ENCODE peak calls at places on chromosomes 6 and 20, in four cellular contexts. One of them, this sample, is unnamed.

GRCh38 chr6:3287308-3287707 is 28.6 kb downstream of the PSMG4 start:
- DNase-seq in HepG2: no peak
- DNase-seq in K562: no peak
- DNase-seq in GM12878: no peak
- DNase-seq in this sample: no peak

GRCh38 chr6:47743744-47744143 is 38.1 kb upstream of the OPN5 start:
- DNase-seq in HepG2: no peak
- DNase-seq in K562: no peak
- DNase-seq in GM12878: no peak
- DNase-seq in this sample: no peak

GRCh38 chr6:142297996-142298753 is 3.6 kb upstream of the ADGRG6 start:
- DNase-seq in HepG2: peak
- DNase-seq in K562: no peak
- DNase-seq in GM12878: no peak
- DNase-seq in this sample: no peak

GRCh38 chr6:106085984-106086832 is at the start of gene PRDM1:
- DNase-seq in HepG2: no peak
- DNase-seq in K562: peak
- DNase-seq in GM12878: peak
- DNase-seq in this sample: peak

GRCh38 chr20:47027042-47027441 is 132.4 kb downstream of the EYA2 start:
- DNase-seq in HepG2: no peak
- DNase-seq in K562: no peak
- DNase-seq in GM12878: no peak
- DNase-seq in this sample: no peak

GRCh38 chr6:33613146-33613793 is 7.9 kb upstream of the ITPR3 start:
- DNase-seq in HepG2: peak
- DNase-seq in K562: no peak
- DNase-seq in GM12878: no peak
- DNase-seq in this sample: no peak

GRCh38 chr6:98292812-98293211 is 541.6 kb upstream of the POU3F2 start:
- DNase-seq in HepG2: peak
- DNase-seq in K562: no peak
- DNase-seq in GM12878: no peak
- DNase-seq in this sample: no peak

GRCh38 chr20:54056762-54057639 is 13.4 kb downstream of the BCAS1 start:
- DNase-seq in HepG2: no peak
- DNase-seq in K562: no peak
- DNase-seq in GM12878: no peak
- DNase-seq in this sample: no peak

GRCh38 chr6:11413728-11414127 is 123.8 kb upstream of the TMEM170B start:
- DNase-seq in HepG2: no peak
- DNase-seq in K562: no peak
- DNase-seq in GM12878: no peak
- DNase-seq in this sample: no peak

GRCh38 chr20:53829706-53830521 is 236.3 kb upstream of the ZNF217 start:
- DNase-seq in HepG2: peak
- DNase-seq in K562: no peak
- DNase-seq in GM12878: no peak
- DNase-seq in this sample: no peak

GRCh38 chr6:8392569-8392968 is 42.8 kb downstream of the SLC35B3 start:
- DNase-seq in HepG2: no peak
- DNase-seq in K562: no peak
- DNase-seq in GM12878: no peak
- DNase-seq in this sample: peak

GRCh38 chr6:169701218-169701952 is 444 bp downstream of the WDR27 start:
- DNase-seq in HepG2: no peak
- DNase-seq in K562: peak
- DNase-seq in GM12878: no peak
- DNase-seq in this sample: peak

GRCh38 chr20:20941468-20941889 is 164.7 kb downstream of the LINC00237 start:
- DNase-seq in HepG2: peak
- DNase-seq in K562: no peak
- DNase-seq in GM12878: no peak
- DNase-seq in this sample: no peak

GRCh38 chr6:133041020-133041419 is 200.1 kb upstream of the EYA4 start:
- DNase-seq in HepG2: no peak
- DNase-seq in K562: peak
- DNase-seq in GM12878: no peak
- DNase-seq in this sample: peak

GRCh38 chr6:170136541-170137175 is 154.2 kb downstream of the DLL1 start:
- DNase-seq in HepG2: no peak
- DNase-seq in K562: no peak
- DNase-seq in GM12878: no peak
- DNase-seq in this sample: no peak

GRCh38 chr20:10639762-10640556 is 33.8 kb downstream of the JAG1 start:
- DNase-seq in HepG2: no peak
- DNase-seq in K562: no peak
- DNase-seq in GM12878: no peak
- DNase-seq in this sample: no peak

GRCh38 chr20:64005394-64005793 is 24.5 kb downstream of the PRPF6 start:
- DNase-seq in HepG2: no peak
- DNase-seq in K562: no peak
- DNase-seq in GM12878: no peak
- DNase-seq in this sample: no peak

GRCh38 chr20:4637081-4637797 is 84.5 kb upstream of the PRND start:
- DNase-seq in HepG2: no peak
- DNase-seq in K562: no peak
- DNase-seq in GM12878: no peak
- DNase-seq in this sample: no peak

GRCh38 chr20:19903168-19903676 is 113.9 kb upstream of the NAA20 start:
- DNase-seq in HepG2: peak
- DNase-seq in K562: no peak
- DNase-seq in GM12878: no peak
- DNase-seq in this sample: no peak

GRCh38 chr6:84417261-84417660 is 189.8 kb upstream of the CEP162 start:
- DNase-seq in HepG2: no peak
- DNase-seq in K562: no peak
- DNase-seq in GM12878: no peak
- DNase-seq in this sample: no peak

GRCh38 chr6:128242765-128243403 is 277.5 kb downstream of the PTPRK start:
- DNase-seq in HepG2: peak
- DNase-seq in K562: no peak
- DNase-seq in GM12878: no peak
- DNase-seq in this sample: no peak

GRCh38 chr6:111573892-111574800 is 31.5 kb downstream of the TRAF3IP2 start:
- DNase-seq in HepG2: no peak
- DNase-seq in K562: no peak
- DNase-seq in GM12878: no peak
- DNase-seq in this sample: no peak

GRCh38 chr6:3585320-3585935 is 128.6 kb upstream of the SLC22A23 start:
- DNase-seq in HepG2: no peak
- DNase-seq in K562: no peak
- DNase-seq in GM12878: no peak
- DNase-seq in this sample: no peak

GRCh38 chr20:58112017-58112781 is 116.3 kb downstream of the ANKRD60 start:
- DNase-seq in HepG2: no peak
- DNase-seq in K562: no peak
- DNase-seq in GM12878: peak
- DNase-seq in this sample: no peak

GRCh38 chr6:117531758-117532276 is 49.3 kb downstream of the DCBLD1 start:
- DNase-seq in HepG2: no peak
- DNase-seq in K562: no peak
- DNase-seq in GM12878: no peak
- DNase-seq in this sample: no peak

GRCh38 chr20:23049201-23049932 is at the start of gene THBD:
- DNase-seq in HepG2: no peak
- DNase-seq in K562: no peak
- DNase-seq in GM12878: no peak
- DNase-seq in this sample: no peak

GRCh38 chr6:130322673-130323268 is 43.0 kb upstream of the TMEM200A start:
- DNase-seq in HepG2: peak
- DNase-seq in K562: peak
- DNase-seq in GM12878: peak
- DNase-seq in this sample: peak

GRCh38 chr6:112310439-112311154 is 36.5 kb upstream of the RFPL4B start:
- DNase-seq in HepG2: no peak
- DNase-seq in K562: no peak
- DNase-seq in GM12878: no peak
- DNase-seq in this sample: no peak

DNA sequence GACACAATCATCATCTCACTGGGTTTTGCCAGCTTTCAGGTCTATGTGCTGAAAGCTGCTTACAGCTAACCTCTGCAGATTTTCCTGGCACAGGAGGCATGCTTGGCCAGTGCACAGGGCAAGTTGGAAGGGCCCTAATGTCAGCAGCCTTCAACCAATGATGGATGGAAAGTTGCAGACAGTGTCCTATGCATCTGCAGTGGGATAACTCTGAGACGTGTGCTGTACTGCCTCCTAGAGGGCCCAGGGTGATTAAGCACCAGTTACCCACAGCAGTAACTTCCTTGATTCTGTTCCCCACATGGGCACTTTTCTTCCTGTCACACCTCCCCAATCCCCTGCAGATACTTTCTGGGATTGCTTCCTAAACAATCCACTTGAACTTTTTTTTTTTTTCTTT is 38.6 kb downstream of the OVOL2 start:
- DNase-seq in HepG2: peak
- DNase-seq in K562: peak
- DNase-seq in GM12878: no peak
- DNase-seq in this sample: peak
- TF ChIP-seq FOXK2 in HepG2: no peak
- TF ChIP-seq FOXK2 in K562: no peak
- TF ChIP-seq FOXK2 in GM12878: no peak
- TF ChIP-seq FOXK2 in this sample: no peak

GRCh38 chr20:61732511-61733210 is 333.0 kb downstream of the TAF4 start:
- DNase-seq in HepG2: no peak
- DNase-seq in K562: no peak
- DNase-seq in GM12878: no peak
- DNase-seq in this sample: no peak

GRCh38 chr20:61730631-61731362 is 334.9 kb downstream of the TAF4 start:
- DNase-seq in HepG2: no peak
- DNase-seq in K562: no peak
- DNase-seq in GM12878: no peak
- DNase-seq in this sample: no peak

GRCh38 chr20:61733891-61734732 is 331.6 kb downstream of the TAF4 start:
- DNase-seq in HepG2: no peak
- DNase-seq in K562: no peak
- DNase-seq in GM12878: no peak
- DNase-seq in this sample: no peak

GRCh38 chr20:61733216-61733615 is 332.5 kb downstream of the TAF4 start:
- DNase-seq in HepG2: no peak
- DNase-seq in K562: no peak
- DNase-seq in GM12878: no peak
- DNase-seq in this sample: no peak

GRCh38 chr20:61731363-61732181 is 334.1 kb downstream of the TAF4 start:
- DNase-seq in HepG2: no peak
- DNase-seq in K562: no peak
- DNase-seq in GM12878: no peak
- DNase-seq in this sample: no peak
- TF ChIP-seq FOXK2 in HepG2: no peak
- TF ChIP-seq FOXK2 in K562: no peak
- TF ChIP-seq FOXK2 in GM12878: no peak
- TF ChIP-seq FOXK2 in this sample: no peak

DNA sequence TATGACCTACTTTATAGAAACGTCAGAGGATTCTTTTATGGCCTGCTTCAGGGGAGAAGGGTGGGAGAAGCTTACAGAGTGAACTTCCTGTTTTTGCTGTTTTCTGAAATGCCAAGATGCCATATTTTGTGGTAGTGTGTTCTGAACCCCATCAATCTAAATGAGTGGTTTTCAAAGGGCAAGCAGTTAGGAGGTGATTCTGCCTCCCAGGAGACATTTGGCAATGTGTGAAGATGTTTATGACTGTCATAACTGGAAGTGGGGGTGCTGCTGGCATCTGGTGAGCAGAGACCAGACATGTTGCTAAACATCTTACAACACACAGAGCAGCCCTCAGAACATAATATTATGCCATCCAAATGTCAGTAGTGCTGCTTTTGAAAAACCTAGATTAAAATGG is 6.0 kb upstream of the PRL start:
- DNase-seq in HepG2: no peak
- DNase-seq in K562: no peak
- DNase-seq in GM12878: no peak
- DNase-seq in this sample: no peak
- TF ChIP-seq FOXK2 in HepG2: no peak
- TF ChIP-seq FOXK2 in K562: no peak
- TF ChIP-seq FOXK2 in GM12878: no peak
- TF ChIP-seq FOXK2 in this sample: no peak

DNA sequence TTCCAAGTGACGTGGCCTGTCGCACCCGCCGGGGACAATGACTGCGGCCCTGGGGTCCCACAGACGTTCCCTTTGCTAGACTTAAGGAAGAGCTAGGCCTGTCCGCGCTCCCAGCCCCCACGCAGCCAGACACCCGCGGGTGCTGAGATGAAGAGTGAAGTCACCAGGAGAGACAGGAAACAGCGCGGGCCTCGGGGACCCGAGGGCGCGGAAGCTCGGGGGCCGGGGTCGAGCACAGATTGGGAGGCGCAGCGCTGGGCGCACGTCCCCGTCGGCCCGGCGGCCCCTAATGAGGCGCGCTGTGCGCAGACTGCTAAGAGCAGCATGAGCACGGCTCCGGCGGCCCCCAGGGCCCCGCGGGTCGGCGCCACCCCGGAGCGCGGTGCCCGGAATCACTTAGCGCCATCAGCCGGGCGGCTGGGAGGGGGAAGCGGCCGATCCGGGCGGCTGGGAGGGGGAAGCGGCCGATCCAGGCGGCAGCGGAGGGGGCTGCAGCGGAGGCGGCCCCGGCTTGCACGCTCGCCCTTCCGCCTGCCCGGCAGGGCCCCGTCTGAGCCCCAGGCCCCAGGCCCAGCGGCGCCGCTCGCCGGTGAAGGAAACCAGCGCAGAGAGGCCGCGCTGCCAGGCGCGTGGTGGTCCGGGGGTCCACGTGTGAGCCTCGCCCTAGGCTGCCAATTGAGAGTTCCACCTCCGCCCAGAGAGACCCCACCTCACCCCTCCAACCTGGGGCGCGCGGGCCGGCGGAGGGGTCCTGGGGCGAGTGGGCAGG is 8.3 kb upstream of the AVP start:
- DNase-seq in HepG2: no peak
- DNase-seq in K562: no peak
- DNase-seq in GM12878: no peak
- DNase-seq in this sample: no peak
- TF ChIP-seq FOXK2 in HepG2: no peak
- TF ChIP-seq FOXK2 in K562: no peak
- TF ChIP-seq FOXK2 in GM12878: no peak
- TF ChIP-seq FOXK2 in this sample: no peak

GRCh38 chr20:8749986-8750385 is 318.9 kb upstream of the PLCB4 start:
- DNase-seq in HepG2: no peak
- DNase-seq in K562: no peak
- DNase-seq in GM12878: no peak
- DNase-seq in this sample: no peak

GRCh38 chr20:8749101-8749500 is 319.8 kb upstream of the PLCB4 start:
- DNase-seq in HepG2: no peak
- DNase-seq in K562: no peak
- DNase-seq in GM12878: no peak
- DNase-seq in this sample: no peak

GRCh38 chr20:8740265-8740664 is 328.6 kb upstream of the PLCB4 start:
- DNase-seq in HepG2: no peak
- DNase-seq in K562: no peak
- DNase-seq in GM12878: peak
- DNase-seq in this sample: no peak

GRCh38 chr20:8744228-8744844 is 324.6 kb upstream of the PLCB4 start:
- DNase-seq in HepG2: no peak
- DNase-seq in K562: no peak
- DNase-seq in GM12878: no peak
- DNase-seq in this sample: no peak
- TF ChIP-seq FOXK2 in HepG2: no peak
- TF ChIP-seq FOXK2 in K562: no peak
- TF ChIP-seq FOXK2 in GM12878: no peak
- TF ChIP-seq FOXK2 in this sample: no peak